ENCODE peak calls at places on chromosomes 7 and 10, in seven cellular contexts. D is neuronal stem cell, Y is H9, L is IMR-90, J is H1, F is mesendoderm, I is trophoblast cell. K is an unnamed sample.

GRCh38 chr7:90211391-90212148 is at the start of gene STEAP2:
- DNase-seq in D (peak; percentile 85), Y (peak; percentile 92), L (peak; percentile 85), J (peak; percentile 90), F (peak; percentile 98), I (peak; percentile 9), K (peak; percentile 73)

GRCh38 chr7:141674702-141675101 is 27.3 kb downstream of the DENND11 start:
- DNase-seq in D (no peak), Y (peak; percentile 82), L (no peak), J (peak; percentile 71), F (peak; percentile 75), I (no peak), K (no peak)

GRCh38 chr10:98363188-98363587 is 51.8 kb downstream of the PYROXD2 start:
- DNase-seq in D (no peak), Y (no peak), L (no peak), J (no peak), F (no peak), I (no peak), K (no peak)

GRCh38 chr7:130906575-130906974 is 172.6 kb upstream of the KLF14 start:
- DNase-seq in D (no peak), Y (no peak), L (peak; percentile 15), J (no peak), F (no peak), I (no peak), K (no peak)

GRCh38 chr10:75097666-75098285 is 13.7 kb upstream of the SAMD8 start:
- DNase-seq in D (no peak), Y (peak; percentile 55), L (peak; percentile 26), J (no peak), F (peak; percentile 67), I (no peak), K (peak; percentile 16)

GRCh38 chr7:156389116-156389692 is 251.4 kb upstream of the RNF32 start:
- DNase-seq in D (no peak), Y (no peak), L (no peak), J (no peak), F (no peak), I (no peak), K (no peak)

GRCh38 chr10:133559216-133559615 is 6.2 kb downstream of the SYCE1 start:
- DNase-seq in D (no peak), Y (no peak), L (no peak), J (no peak), F (no peak), I (no peak), K (no peak)

GRCh38 chr7:148941598-148942280 is 57.6 kb upstream of the EZH2 start:
- DNase-seq in D (peak; percentile 30), Y (peak; percentile 74), L (peak; percentile 52), J (peak; percentile 68), F (peak; percentile 85), I (peak; percentile 61), K (peak; percentile 86)

GRCh38 chr7:28748934-28749584 is 209.1 kb downstream of the TRIL start:
- DNase-seq in D (no peak), Y (no peak), L (peak; percentile 71), J (no peak), F (peak; percentile 31), I (peak; percentile 50), K (peak; percentile 84)

GRCh38 chr7:150322833-150323681 is at the start of the genes ACTR3C and LRRC61:
- DNase-seq in D (no peak), Y (peak; percentile 80), L (no peak), J (no peak), F (no peak), I (peak; percentile 46), K (no peak)

GRCh38 chr10:132690821-132691610 is 94.9 kb downstream of the NKX6-2 start:
- DNase-seq in D (no peak), Y (peak; percentile 15), L (no peak), J (no peak), F (no peak), I (no peak), K (no peak)

GRCh38 chr10:84603971-84604370 is 275.6 kb downstream of the CCSER2 start:
- DNase-seq in D (no peak), Y (no peak), L (no peak), J (no peak), F (peak; percentile 54), I (no peak), K (no peak)

GRCh38 chr10:106619353-106619752 is 545.2 kb downstream of the SORCS1 start:
- DNase-seq in D (no peak), Y (no peak), L (no peak), J (no peak), F (no peak), I (no peak), K (no peak)

GRCh38 chr10:123573236-123574147 is 92.7 kb upstream of the GPR26 start:
- DNase-seq in D (peak; percentile 44), Y (peak; percentile 92), L (no peak), J (peak; percentile 92), F (peak; percentile 91), I (peak; percentile 88), K (no peak)

GRCh38 chr7:26317211-26317610 is 25.5 kb downstream of the SNX10 start:
- DNase-seq in D (no peak), Y (no peak), L (no peak), J (no peak), F (no peak), I (no peak), K (no peak)

GRCh38 chr10:48453451-48454301 is 147.2 kb downstream of the MAPK8 start:
- DNase-seq in D (no peak), Y (no peak), L (no peak), J (peak; percentile 35), F (no peak), I (no peak), K (no peak)

GRCh38 chr7:158535079-158535478 is 52.5 kb downstream of the PTPRN2 start:
- DNase-seq in D (no peak), Y (no peak), L (no peak), J (no peak), F (no peak), I (no peak), K (no peak)
- H3K18ac ChIP-seq in D (no peak overlapping the region), Y (no peak overlapping the region), L (no peak overlapping the region), J (no peak overlapping the region), F (no peak overlapping the region), I (no peak overlapping the region), K (no peak overlapping the region)

DNA sequence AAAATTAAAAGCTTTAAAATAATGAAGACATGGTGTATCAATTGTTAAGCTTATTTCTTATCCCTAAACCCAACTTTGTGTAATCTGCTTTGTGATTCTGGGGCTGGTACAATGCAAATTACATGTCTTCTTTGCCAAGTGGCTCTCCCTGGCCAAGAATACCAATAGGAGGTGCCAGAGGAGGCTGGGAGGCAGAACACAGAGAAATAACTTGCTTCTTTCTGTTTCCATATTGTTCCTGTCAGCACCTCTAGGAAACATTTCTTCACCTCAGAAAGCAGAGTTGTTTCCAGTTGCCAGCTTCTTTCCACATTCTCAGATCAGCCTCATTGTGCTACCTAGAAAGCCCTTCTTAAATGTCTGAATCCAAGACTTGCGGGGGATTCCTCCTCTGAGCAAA is 174.4 kb downstream of the MDFIC start:
- DNase-seq in D (no peak), Y (no peak), L (no peak), J (no peak), F (no peak), I (no peak), K (no peak)
- H3K18ac ChIP-seq in D (no peak overlapping the region), Y (no peak overlapping the region), L (no peak overlapping the region), J (no peak overlapping the region), F (peak overlapping the region; percentile 5), I (no peak overlapping the region), K (no peak overlapping the region)

GRCh38 chr10:121158988-121159579 is 307.9 kb downstream of the WDR11 start:
- DNase-seq in D (no peak), Y (no peak), L (no peak), J (no peak), F (no peak), I (no peak), K (no peak)
- H3K18ac ChIP-seq in D (no peak overlapping the region), Y (no peak overlapping the region), L (no peak overlapping the region), J (no peak overlapping the region), F (no peak overlapping the region), I (no peak overlapping the region), K (no peak overlapping the region)

DNA sequence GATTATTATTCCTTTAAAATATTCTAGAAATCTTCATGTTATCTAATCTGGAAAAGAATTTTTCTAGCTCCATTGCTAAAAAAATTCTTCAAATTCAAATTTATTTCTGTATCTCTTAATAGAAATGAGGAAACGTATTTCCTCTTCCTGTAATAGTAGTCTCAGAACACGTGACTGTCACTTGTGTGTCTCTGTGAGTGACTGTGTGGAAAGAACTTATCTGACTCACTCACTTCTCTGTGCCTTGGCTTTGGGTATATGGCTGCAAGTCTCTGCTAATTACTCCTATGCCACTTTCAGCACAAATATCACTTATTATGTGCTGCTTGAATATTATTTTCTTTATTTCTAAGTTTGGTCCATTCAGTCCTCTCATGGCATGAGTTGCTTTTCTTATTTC is 132.7 kb downstream of the CNTNAP2 start:
- DNase-seq in D (no peak), Y (no peak), L (no peak), J (no peak), F (peak; percentile 71), I (no peak), K (no peak)
- H3K18ac ChIP-seq in D (no peak overlapping the region), Y (no peak overlapping the region), L (no peak overlapping the region), J (peak overlapping the region; percentile 95), F (no peak overlapping the region), I (no peak overlapping the region), K (no peak overlapping the region)

GRCh38 chr10:102451105-102451969 is at the start of gene C10orf95:
- DNase-seq in D (no peak), Y (no peak), L (no peak), J (no peak), F (peak; percentile 41), I (peak; percentile 65), K (peak; percentile 30)
- H3K18ac ChIP-seq in D (peak within 1 kb of the TSS; percentile 94), Y (no peak within 1 kb of the TSS), L (no peak within 1 kb of the TSS), J (peak within 1 kb of the TSS; percentile 99), F (peak within 1 kb of the TSS; percentile 87), I (peak within 1 kb of the TSS; percentile 87), K (peak within 1 kb of the TSS; percentile 66)

DNA sequence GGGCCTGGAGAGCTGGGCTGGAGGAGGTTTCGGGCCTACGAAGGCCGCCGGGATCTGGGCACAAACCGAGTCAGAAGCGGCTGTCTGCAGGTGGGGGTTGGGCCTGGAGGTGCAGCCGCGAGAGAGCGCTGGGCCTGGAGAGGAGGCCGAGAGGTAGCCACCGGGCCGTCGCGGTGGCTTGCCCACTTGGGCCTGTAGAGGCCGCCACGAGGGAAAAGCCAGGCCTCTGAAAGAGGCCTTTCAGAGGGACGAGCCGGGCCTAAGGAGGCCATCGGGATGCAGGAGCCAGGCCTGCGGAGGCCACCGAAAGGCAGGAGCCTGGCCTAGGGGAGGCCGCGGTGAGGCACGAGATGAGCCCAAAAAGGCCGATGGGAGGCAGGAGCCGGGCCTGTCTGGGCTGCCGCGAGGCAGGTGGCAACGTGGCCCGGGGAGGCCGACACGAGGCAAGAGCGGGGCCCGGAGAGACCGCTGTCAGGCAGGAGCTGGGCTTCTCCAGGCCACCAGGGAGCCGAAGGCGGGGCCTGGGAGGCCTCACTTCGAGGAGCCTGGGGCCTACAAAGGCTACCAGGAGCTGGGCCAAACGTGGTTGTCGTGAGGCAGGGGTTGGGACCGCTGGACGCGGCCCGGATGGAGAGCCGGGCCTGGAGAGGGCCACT is 25.6 kb downstream of the MDH2 start:
- DNase-seq in D (no peak), Y (peak; percentile 88), L (no peak), J (peak; percentile 79), F (peak; percentile 86), I (no peak), K (no peak)
- H3K18ac ChIP-seq in D (peak overlapping the region; percentile 24), Y (peak overlapping the region; percentile 76), L (no peak overlapping the region), J (peak overlapping the region; percentile 60), F (no peak overlapping the region), I (no peak overlapping the region), K (no peak overlapping the region)

K was measured in mesenchymal stem cell.